ENCODE peak calls at places on chromosome 1, in eight cellular contexts. One of them, this sample, is unnamed.

GRCh38 chr1:161956097-161956496 is 67.6 kb downstream of the OLFML2B start:
- DNase-seq in CD4-positive, alpha-beta T cell: no peak
- DNase-seq in HFF-Myc: peak
- DNase-seq in right atrium auricular region: no peak
- DNase-seq in endothelial cell: no peak
- DNase-seq in thoracic aorta: no peak
- DNase-seq in cardiac fibroblast: peak
- DNase-seq in mesothelial cell of epicardium: no peak
- DNase-seq in this sample: no peak

GRCh38 chr1:43743206-43743605 is 35.9 kb downstream of the ST3GAL3 start:
- DNase-seq in thoracic aorta: no peak
- DNase-seq in cardiac fibroblast: no peak
- DNase-seq in right atrium auricular region: no peak
- DNase-seq in CD4-positive, alpha-beta T cell: no peak
- DNase-seq in mesothelial cell of epicardium: no peak
- DNase-seq in HFF-Myc: no peak
- DNase-seq in endothelial cell: no peak
- DNase-seq in this sample: no peak

GRCh38 chr1:176866011-176866410 is 298.5 kb downstream of the ASTN1 start:
- DNase-seq in thoracic aorta: no peak
- DNase-seq in endothelial cell: no peak
- DNase-seq in right atrium auricular region: no peak
- DNase-seq in HFF-Myc: no peak
- DNase-seq in CD4-positive, alpha-beta T cell: no peak
- DNase-seq in mesothelial cell of epicardium: no peak
- DNase-seq in cardiac fibroblast: no peak
- DNase-seq in this sample: no peak

GRCh38 chr1:180153032-180153431 is 1.6 kb upstream of the QSOX1 start:
- DNase-seq in mesothelial cell of epicardium: no peak
- DNase-seq in thoracic aorta: no peak
- DNase-seq in endothelial cell: no peak
- DNase-seq in cardiac fibroblast: no peak
- DNase-seq in CD4-positive, alpha-beta T cell: no peak
- DNase-seq in HFF-Myc: no peak
- DNase-seq in right atrium auricular region: peak
- DNase-seq in this sample: no peak

GRCh38 chr1:200228081-200228480 is 181.8 kb downstream of the ZNF281 start:
- DNase-seq in thoracic aorta: no peak
- DNase-seq in mesothelial cell of epicardium: no peak
- DNase-seq in endothelial cell: peak
- DNase-seq in right atrium auricular region: no peak
- DNase-seq in CD4-positive, alpha-beta T cell: no peak
- DNase-seq in cardiac fibroblast: no peak
- DNase-seq in HFF-Myc: no peak
- DNase-seq in this sample: no peak

GRCh38 chr1:1034438-1034759 is 14.5 kb downstream of the AGRN start:
- DNase-seq in right atrium auricular region: no peak
- DNase-seq in endothelial cell: no peak
- DNase-seq in mesothelial cell of epicardium: no peak
- DNase-seq in cardiac fibroblast: no peak
- DNase-seq in HFF-Myc: no peak
- DNase-seq in thoracic aorta: no peak
- DNase-seq in CD4-positive, alpha-beta T cell: no peak
- DNase-seq in this sample: no peak

GRCh38 chr1:23242414-23242813 is 25.1 kb upstream of the HTR1D start:
- DNase-seq in mesothelial cell of epicardium: no peak
- DNase-seq in endothelial cell: no peak
- DNase-seq in thoracic aorta: no peak
- DNase-seq in HFF-Myc: no peak
- DNase-seq in right atrium auricular region: no peak
- DNase-seq in CD4-positive, alpha-beta T cell: no peak
- DNase-seq in cardiac fibroblast: no peak
- DNase-seq in this sample: no peak

GRCh38 chr1:116128669-116129068 is 17.5 kb downstream of the MAB21L3 start:
- DNase-seq in mesothelial cell of epicardium: no peak
- DNase-seq in thoracic aorta: no peak
- DNase-seq in HFF-Myc: no peak
- DNase-seq in cardiac fibroblast: no peak
- DNase-seq in right atrium auricular region: no peak
- DNase-seq in CD4-positive, alpha-beta T cell: no peak
- DNase-seq in endothelial cell: no peak
- DNase-seq in this sample: no peak

GRCh38 chr1:57064379-57064778 is 98.6 kb upstream of the C8B start:
- DNase-seq in endothelial cell: no peak
- DNase-seq in mesothelial cell of epicardium: no peak
- DNase-seq in HFF-Myc: no peak
- DNase-seq in right atrium auricular region: no peak
- DNase-seq in CD4-positive, alpha-beta T cell: no peak
- DNase-seq in thoracic aorta: no peak
- DNase-seq in cardiac fibroblast: no peak
- DNase-seq in this sample: no peak

DNA sequence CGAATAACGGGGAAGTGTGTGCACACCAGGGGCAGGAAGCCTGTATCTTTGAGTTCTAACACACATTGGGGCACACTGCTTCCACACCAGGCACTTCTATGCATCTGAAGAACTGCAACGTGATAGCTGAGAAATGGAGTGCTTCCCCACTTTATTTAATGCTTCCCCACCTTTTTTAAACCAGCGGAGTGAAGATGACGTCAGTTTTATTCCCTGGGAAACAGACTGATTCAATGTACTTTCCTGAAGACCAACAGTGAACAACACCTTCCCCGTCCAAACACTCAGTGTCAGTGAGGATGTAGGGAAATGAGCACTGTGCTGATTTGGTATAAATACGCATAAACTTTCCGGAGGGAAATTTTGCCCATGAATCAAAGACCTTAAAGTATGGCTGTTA is 87.1 kb downstream of the PGBD5 start:
- DNase-seq in HFF-Myc: no peak
- DNase-seq in CD4-positive, alpha-beta T cell: no peak
- DNase-seq in endothelial cell: no peak
- DNase-seq in right atrium auricular region: no peak
- DNase-seq in thoracic aorta: no peak
- DNase-seq in cardiac fibroblast: no peak
- DNase-seq in mesothelial cell of epicardium: no peak
- DNase-seq in this sample: no peak
- TF ChIP-seq CTCF in HFF-Myc: no peak
- TF ChIP-seq CTCF in CD4-positive, alpha-beta T cell: no peak
- TF ChIP-seq CTCF in endothelial cell: no peak
- TF ChIP-seq CTCF in right atrium auricular region: no peak
- TF ChIP-seq CTCF in thoracic aorta: no peak
- TF ChIP-seq CTCF in cardiac fibroblast: no peak
- TF ChIP-seq CTCF in mesothelial cell of epicardium: no peak
- TF ChIP-seq CTCF in this sample: no peak

GRCh38 chr1:19034721-19035120 is 78.2 kb upstream of the IFFO2 start:
- DNase-seq in mesothelial cell of epicardium: no peak
- DNase-seq in cardiac fibroblast: no peak
- DNase-seq in endothelial cell: no peak
- DNase-seq in right atrium auricular region: no peak
- DNase-seq in HFF-Myc: no peak
- DNase-seq in CD4-positive, alpha-beta T cell: no peak
- DNase-seq in thoracic aorta: no peak
- DNase-seq in this sample: no peak

GRCh38 chr1:19033926-19034680 is 77.6 kb upstream of the IFFO2 start:
- DNase-seq in endothelial cell: no peak
- DNase-seq in CD4-positive, alpha-beta T cell: no peak
- DNase-seq in thoracic aorta: no peak
- DNase-seq in HFF-Myc: no peak
- DNase-seq in right atrium auricular region: no peak
- DNase-seq in cardiac fibroblast: no peak
- DNase-seq in mesothelial cell of epicardium: no peak
- DNase-seq in this sample: no peak

GRCh38 chr1:19032413-19032695 is 75.9 kb upstream of the IFFO2 start:
- DNase-seq in CD4-positive, alpha-beta T cell: no peak
- DNase-seq in right atrium auricular region: no peak
- DNase-seq in endothelial cell: no peak
- DNase-seq in HFF-Myc: no peak
- DNase-seq in thoracic aorta: no peak
- DNase-seq in mesothelial cell of epicardium: no peak
- DNase-seq in cardiac fibroblast: no peak
- DNase-seq in this sample: no peak

GRCh38 chr1:19033516-19033840 is 77.0 kb upstream of the IFFO2 start:
- DNase-seq in thoracic aorta: no peak
- DNase-seq in cardiac fibroblast: no peak
- DNase-seq in right atrium auricular region: no peak
- DNase-seq in CD4-positive, alpha-beta T cell: no peak
- DNase-seq in HFF-Myc: no peak
- DNase-seq in mesothelial cell of epicardium: no peak
- DNase-seq in endothelial cell: no peak
- DNase-seq in this sample: no peak

DNA sequence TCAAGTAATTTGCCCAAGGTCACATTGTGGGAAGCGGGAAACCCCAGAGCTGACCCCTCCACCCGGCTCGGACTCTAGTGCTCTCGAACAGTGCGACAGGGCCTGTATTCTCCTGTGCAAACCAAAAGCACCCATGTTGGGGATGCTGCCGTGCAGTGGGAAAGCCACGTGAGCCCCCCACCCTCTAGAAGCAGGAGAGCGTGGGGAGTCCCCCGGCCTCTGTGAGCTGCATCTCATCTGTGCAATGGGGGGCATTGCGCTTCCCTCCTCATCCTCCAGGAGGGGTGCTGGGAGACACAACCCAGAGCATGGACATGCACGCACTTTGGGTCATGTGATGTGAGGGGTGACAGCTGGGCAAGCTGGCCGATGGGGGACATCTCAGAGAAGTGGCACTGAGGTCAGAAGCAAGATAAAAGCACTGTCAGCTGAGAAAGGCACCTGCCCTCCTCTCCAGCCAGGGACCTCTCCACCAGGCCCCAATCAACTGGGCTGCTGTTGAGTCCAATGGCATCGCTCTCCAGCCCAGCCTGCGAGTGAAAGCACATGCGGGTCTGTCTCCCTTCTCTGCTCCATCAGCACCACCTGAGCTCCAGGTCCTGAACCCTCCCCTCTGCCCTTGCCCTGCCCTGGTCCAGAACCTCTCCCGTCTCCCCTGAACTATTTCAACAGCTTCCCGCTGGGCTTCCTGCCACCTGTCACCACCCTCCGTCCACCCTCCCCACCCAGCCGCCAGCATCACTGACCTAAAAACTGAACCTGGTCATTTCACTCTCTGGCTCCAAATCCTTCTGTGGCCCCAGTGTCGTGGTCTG is 76.4 kb upstream of the IFFO2 start:
- DNase-seq in right atrium auricular region: no peak
- DNase-seq in HFF-Myc: no peak
- DNase-seq in endothelial cell: no peak
- DNase-seq in mesothelial cell of epicardium: no peak
- DNase-seq in CD4-positive, alpha-beta T cell: no peak
- DNase-seq in cardiac fibroblast: no peak
- DNase-seq in thoracic aorta: no peak
- DNase-seq in this sample: no peak
- TF ChIP-seq CTCF in right atrium auricular region: no peak
- TF ChIP-seq CTCF in HFF-Myc: no peak
- TF ChIP-seq CTCF in endothelial cell: no peak
- TF ChIP-seq CTCF in mesothelial cell of epicardium: no peak
- TF ChIP-seq CTCF in CD4-positive, alpha-beta T cell: no peak
- TF ChIP-seq CTCF in cardiac fibroblast: no peak
- TF ChIP-seq CTCF in thoracic aorta: no peak
- TF ChIP-seq CTCF in this sample: no peak

GRCh38 chr1:6280761-6281451 is 20.0 kb upstream of the GPR153 start:
- DNase-seq in thoracic aorta: no peak
- DNase-seq in CD4-positive, alpha-beta T cell: no peak
- DNase-seq in endothelial cell: peak
- DNase-seq in mesothelial cell of epicardium: no peak
- DNase-seq in right atrium auricular region: no peak
- DNase-seq in HFF-Myc: no peak
- DNase-seq in cardiac fibroblast: peak
- DNase-seq in this sample: peak
- TF ChIP-seq CTCF in thoracic aorta: no peak
- TF ChIP-seq CTCF in CD4-positive, alpha-beta T cell: no peak
- TF ChIP-seq CTCF in endothelial cell: peak
- TF ChIP-seq CTCF in mesothelial cell of epicardium: peak
- TF ChIP-seq CTCF in right atrium auricular region: peak
- TF ChIP-seq CTCF in HFF-Myc: peak
- TF ChIP-seq CTCF in cardiac fibroblast: peak
- TF ChIP-seq CTCF in this sample: peak

DNA sequence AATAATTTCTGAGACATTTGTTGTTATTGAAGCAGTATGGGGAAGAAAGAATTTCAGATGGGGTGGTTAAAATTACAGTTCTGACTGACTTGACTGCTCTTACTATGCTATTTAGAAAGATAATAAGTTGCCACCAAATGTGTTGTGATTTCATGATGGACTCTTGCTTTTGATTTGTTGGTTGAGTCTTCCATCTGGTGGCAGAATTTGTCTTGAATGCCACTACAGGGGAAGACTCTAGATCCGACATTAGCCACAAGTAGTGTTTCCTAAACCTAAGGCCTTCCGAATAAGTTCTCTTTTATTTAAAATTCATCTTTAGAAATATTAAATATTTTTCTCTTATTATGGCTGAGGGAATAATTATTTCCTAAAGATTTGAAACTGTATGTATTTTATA is 190.9 kb upstream of the ADGRL4 start:
- DNase-seq in CD4-positive, alpha-beta T cell: no peak
- DNase-seq in endothelial cell: peak
- DNase-seq in thoracic aorta: no peak
- DNase-seq in right atrium auricular region: no peak
- DNase-seq in HFF-Myc: no peak
- DNase-seq in cardiac fibroblast: peak
- DNase-seq in mesothelial cell of epicardium: no peak
- DNase-seq in this sample: no peak
- TF ChIP-seq CTCF in CD4-positive, alpha-beta T cell: no peak
- TF ChIP-seq CTCF in endothelial cell: peak
- TF ChIP-seq CTCF in thoracic aorta: no peak
- TF ChIP-seq CTCF in right atrium auricular region: peak
- TF ChIP-seq CTCF in HFF-Myc: peak
- TF ChIP-seq CTCF in cardiac fibroblast: peak
- TF ChIP-seq CTCF in mesothelial cell of epicardium: no peak
- TF ChIP-seq CTCF in this sample: peak

GRCh38 chr1:228004331-228004871 is 2.4 kb upstream of the WNT3A start:
- DNase-seq in HFF-Myc: no peak
- DNase-seq in mesothelial cell of epicardium: peak
- DNase-seq in endothelial cell: no peak
- DNase-seq in CD4-positive, alpha-beta T cell: no peak
- DNase-seq in right atrium auricular region: peak
- DNase-seq in thoracic aorta: no peak
- DNase-seq in cardiac fibroblast: peak
- DNase-seq in this sample: no peak
- TF ChIP-seq CTCF in HFF-Myc: peak
- TF ChIP-seq CTCF in mesothelial cell of epicardium: no peak
- TF ChIP-seq CTCF in endothelial cell: peak
- TF ChIP-seq CTCF in CD4-positive, alpha-beta T cell: no peak
- TF ChIP-seq CTCF in right atrium auricular region: peak
- TF ChIP-seq CTCF in thoracic aorta: no peak
- TF ChIP-seq CTCF in cardiac fibroblast: peak
- TF ChIP-seq CTCF in this sample: peak

GRCh38 chr1:55215194-55216021 is at the start of gene USP24:
- DNase-seq in right atrium auricular region: peak
- DNase-seq in cardiac fibroblast: peak
- DNase-seq in HFF-Myc: no peak
- DNase-seq in mesothelial cell of epicardium: peak
- DNase-seq in CD4-positive, alpha-beta T cell: peak
- DNase-seq in thoracic aorta: no peak
- DNase-seq in endothelial cell: peak
- DNase-seq in this sample: peak
- TF ChIP-seq CTCF in right atrium auricular region: no peak
- TF ChIP-seq CTCF in cardiac fibroblast: no peak
- TF ChIP-seq CTCF in HFF-Myc: no peak
- TF ChIP-seq CTCF in mesothelial cell of epicardium: no peak
- TF ChIP-seq CTCF in CD4-positive, alpha-beta T cell: no peak
- TF ChIP-seq CTCF in thoracic aorta: no peak
- TF ChIP-seq CTCF in endothelial cell: no peak
- TF ChIP-seq CTCF in this sample: no peak